ENCODE peak calls at places on chromosomes 3 and 15, in seven cellular contexts. One of them, this sample, is unnamed.

GRCh38 chr3:131903988-131904415 is 130.8 kb downstream of the CPNE4 start:
- DNase-seq in central memory CD8-positive, alpha-beta T cell: no peak
- DNase-seq in erythroblast: no peak
- DNase-seq in activated effector memory CD4-positive, alpha-beta T cell treated with anti-CD3 and anti-CD28 coated beads, Interleukin-2, amount 50 U/mL, for 16 hours: no peak
- DNase-seq in T-helper 2 cell treated with Interferon-gamma antibody and Interleukin-4, amounts not matched to agents 5 μg/mL and 100 μg/mL, for 36 hours: no peak
- DNase-seq in AG04450: peak
- DNase-seq in suprapubic skin: no peak
- DNase-seq in this sample: peak

GRCh38 chr3:14435175-14436011 is 33.0 kb downstream of the SLC6A6 start:
- DNase-seq in central memory CD8-positive, alpha-beta T cell: no peak
- DNase-seq in erythroblast: no peak
- DNase-seq in activated effector memory CD4-positive, alpha-beta T cell treated with anti-CD3 and anti-CD28 coated beads, Interleukin-2, amount 50 U/mL, for 16 hours: no peak
- DNase-seq in T-helper 2 cell treated with Interferon-gamma antibody and Interleukin-4, amounts not matched to agents 5 μg/mL and 100 μg/mL, for 36 hours: no peak
- DNase-seq in AG04450: no peak
- DNase-seq in suprapubic skin: no peak
- DNase-seq in this sample: no peak

GRCh38 chr3:14699643-14700042 is 24.7 kb downstream of the C3orf20 start:
- DNase-seq in central memory CD8-positive, alpha-beta T cell: no peak
- DNase-seq in erythroblast: no peak
- DNase-seq in activated effector memory CD4-positive, alpha-beta T cell treated with anti-CD3 and anti-CD28 coated beads, Interleukin-2, amount 50 U/mL, for 16 hours: no peak
- DNase-seq in T-helper 2 cell treated with Interferon-gamma antibody and Interleukin-4, amounts not matched to agents 5 μg/mL and 100 μg/mL, for 36 hours: no peak
- DNase-seq in AG04450: no peak
- DNase-seq in suprapubic skin: no peak
- DNase-seq in this sample: no peak

GRCh38 chr3:158644345-158644908 is at the start of gene GFM1:
- DNase-seq in central memory CD8-positive, alpha-beta T cell: peak
- DNase-seq in erythroblast: peak
- DNase-seq in activated effector memory CD4-positive, alpha-beta T cell treated with anti-CD3 and anti-CD28 coated beads, Interleukin-2, amount 50 U/mL, for 16 hours: peak
- DNase-seq in T-helper 2 cell treated with Interferon-gamma antibody and Interleukin-4, amounts not matched to agents 5 μg/mL and 100 μg/mL, for 36 hours: peak
- DNase-seq in AG04450: peak
- DNase-seq in suprapubic skin: peak
- DNase-seq in this sample: peak

GRCh38 chr3:112569265-112569664 is 7.4 kb downstream of the SLC35A5 start:
- DNase-seq in central memory CD8-positive, alpha-beta T cell: no peak
- DNase-seq in erythroblast: no peak
- DNase-seq in activated effector memory CD4-positive, alpha-beta T cell treated with anti-CD3 and anti-CD28 coated beads, Interleukin-2, amount 50 U/mL, for 16 hours: no peak
- DNase-seq in T-helper 2 cell treated with Interferon-gamma antibody and Interleukin-4, amounts not matched to agents 5 μg/mL and 100 μg/mL, for 36 hours: no peak
- DNase-seq in AG04450: no peak
- DNase-seq in suprapubic skin: no peak
- DNase-seq in this sample: no peak

GRCh38 chr3:32143849-32144757 is 37.7 kb downstream of the GPD1L start:
- DNase-seq in central memory CD8-positive, alpha-beta T cell: peak
- DNase-seq in erythroblast: peak
- DNase-seq in activated effector memory CD4-positive, alpha-beta T cell treated with anti-CD3 and anti-CD28 coated beads, Interleukin-2, amount 50 U/mL, for 16 hours: no peak
- DNase-seq in T-helper 2 cell treated with Interferon-gamma antibody and Interleukin-4, amounts not matched to agents 5 μg/mL and 100 μg/mL, for 36 hours: peak
- DNase-seq in AG04450: peak
- DNase-seq in suprapubic skin: no peak
- DNase-seq in this sample: no peak

GRCh38 chr3:139588450-139588849 is 48.9 kb upstream of the RBP1 start:
- DNase-seq in central memory CD8-positive, alpha-beta T cell: no peak
- DNase-seq in erythroblast: peak
- DNase-seq in activated effector memory CD4-positive, alpha-beta T cell treated with anti-CD3 and anti-CD28 coated beads, Interleukin-2, amount 50 U/mL, for 16 hours: no peak
- DNase-seq in T-helper 2 cell treated with Interferon-gamma antibody and Interleukin-4, amounts not matched to agents 5 μg/mL and 100 μg/mL, for 36 hours: no peak
- DNase-seq in AG04450: no peak
- DNase-seq in suprapubic skin: no peak
- DNase-seq in this sample: no peak

GRCh38 chr3:149506540-149506939 is 32.0 kb downstream of the TM4SF4 start:
- DNase-seq in central memory CD8-positive, alpha-beta T cell: no peak
- DNase-seq in erythroblast: no peak
- DNase-seq in activated effector memory CD4-positive, alpha-beta T cell treated with anti-CD3 and anti-CD28 coated beads, Interleukin-2, amount 50 U/mL, for 16 hours: no peak
- DNase-seq in T-helper 2 cell treated with Interferon-gamma antibody and Interleukin-4, amounts not matched to agents 5 μg/mL and 100 μg/mL, for 36 hours: no peak
- DNase-seq in AG04450: no peak
- DNase-seq in suprapubic skin: no peak
- DNase-seq in this sample: no peak

GRCh38 chr3:13884851-13885703 is 5.2 kb upstream of the WNT7A start:
- DNase-seq in central memory CD8-positive, alpha-beta T cell: peak
- DNase-seq in erythroblast: peak
- DNase-seq in activated effector memory CD4-positive, alpha-beta T cell treated with anti-CD3 and anti-CD28 coated beads, Interleukin-2, amount 50 U/mL, for 16 hours: peak
- DNase-seq in T-helper 2 cell treated with Interferon-gamma antibody and Interleukin-4, amounts not matched to agents 5 μg/mL and 100 μg/mL, for 36 hours: no peak
- DNase-seq in AG04450: no peak
- DNase-seq in suprapubic skin: no peak
- DNase-seq in this sample: no peak

GRCh38 chr15:55993804-55994539 is 560 bp upstream of the NEDD4 start:
- DNase-seq in central memory CD8-positive, alpha-beta T cell: no peak
- DNase-seq in erythroblast: no peak
- DNase-seq in activated effector memory CD4-positive, alpha-beta T cell treated with anti-CD3 and anti-CD28 coated beads, Interleukin-2, amount 50 U/mL, for 16 hours: no peak
- DNase-seq in T-helper 2 cell treated with Interferon-gamma antibody and Interleukin-4, amounts not matched to agents 5 μg/mL and 100 μg/mL, for 36 hours: no peak
- DNase-seq in AG04450: peak
- DNase-seq in suprapubic skin: no peak
- DNase-seq in this sample: peak

GRCh38 chr3:153172796-153173757 is 11.1 kb downstream of the RAP2B start:
- DNase-seq in central memory CD8-positive, alpha-beta T cell: no peak
- DNase-seq in erythroblast: no peak
- DNase-seq in activated effector memory CD4-positive, alpha-beta T cell treated with anti-CD3 and anti-CD28 coated beads, Interleukin-2, amount 50 U/mL, for 16 hours: no peak
- DNase-seq in T-helper 2 cell treated with Interferon-gamma antibody and Interleukin-4, amounts not matched to agents 5 μg/mL and 100 μg/mL, for 36 hours: no peak
- DNase-seq in AG04450: no peak
- DNase-seq in suprapubic skin: no peak
- DNase-seq in this sample: no peak

GRCh38 chr15:68699881-68700394 is 120.8 kb downstream of the ANP32A start:
- DNase-seq in central memory CD8-positive, alpha-beta T cell: no peak
- DNase-seq in erythroblast: no peak
- DNase-seq in activated effector memory CD4-positive, alpha-beta T cell treated with anti-CD3 and anti-CD28 coated beads, Interleukin-2, amount 50 U/mL, for 16 hours: no peak
- DNase-seq in T-helper 2 cell treated with Interferon-gamma antibody and Interleukin-4, amounts not matched to agents 5 μg/mL and 100 μg/mL, for 36 hours: no peak
- DNase-seq in AG04450: no peak
- DNase-seq in suprapubic skin: no peak
- DNase-seq in this sample: no peak

GRCh38 chr3:178146406-178146831 is 389.8 kb upstream of the KCNMB2 start:
- DNase-seq in central memory CD8-positive, alpha-beta T cell: no peak
- DNase-seq in erythroblast: no peak
- DNase-seq in activated effector memory CD4-positive, alpha-beta T cell treated with anti-CD3 and anti-CD28 coated beads, Interleukin-2, amount 50 U/mL, for 16 hours: no peak
- DNase-seq in T-helper 2 cell treated with Interferon-gamma antibody and Interleukin-4, amounts not matched to agents 5 μg/mL and 100 μg/mL, for 36 hours: no peak
- DNase-seq in AG04450: no peak
- DNase-seq in suprapubic skin: no peak
- DNase-seq in this sample: no peak

GRCh38 chr15:69983696-69984265 is 113.9 kb downstream of the TLE3 start:
- DNase-seq in central memory CD8-positive, alpha-beta T cell: no peak
- DNase-seq in erythroblast: no peak
- DNase-seq in activated effector memory CD4-positive, alpha-beta T cell treated with anti-CD3 and anti-CD28 coated beads, Interleukin-2, amount 50 U/mL, for 16 hours: no peak
- DNase-seq in T-helper 2 cell treated with Interferon-gamma antibody and Interleukin-4, amounts not matched to agents 5 μg/mL and 100 μg/mL, for 36 hours: no peak
- DNase-seq in AG04450: no peak
- DNase-seq in suprapubic skin: no peak
- DNase-seq in this sample: no peak

GRCh38 chr3:132079150-132079549 is 44.3 kb upstream of the CPNE4 start:
- DNase-seq in central memory CD8-positive, alpha-beta T cell: no peak
- DNase-seq in erythroblast: no peak
- DNase-seq in activated effector memory CD4-positive, alpha-beta T cell treated with anti-CD3 and anti-CD28 coated beads, Interleukin-2, amount 50 U/mL, for 16 hours: no peak
- DNase-seq in T-helper 2 cell treated with Interferon-gamma antibody and Interleukin-4, amounts not matched to agents 5 μg/mL and 100 μg/mL, for 36 hours: no peak
- DNase-seq in AG04450: no peak
- DNase-seq in suprapubic skin: no peak
- DNase-seq in this sample: no peak

GRCh38 chr3:143207338-143207961 is 87.9 kb downstream of the CHST2 start:
- DNase-seq in central memory CD8-positive, alpha-beta T cell: no peak
- DNase-seq in erythroblast: peak
- DNase-seq in activated effector memory CD4-positive, alpha-beta T cell treated with anti-CD3 and anti-CD28 coated beads, Interleukin-2, amount 50 U/mL, for 16 hours: no peak
- DNase-seq in T-helper 2 cell treated with Interferon-gamma antibody and Interleukin-4, amounts not matched to agents 5 μg/mL and 100 μg/mL, for 36 hours: peak
- DNase-seq in AG04450: peak
- DNase-seq in suprapubic skin: no peak
- DNase-seq in this sample: no peak

GRCh38 chr3:152185941-152186630 is 82.6 kb upstream of the MBNL1 start:
- DNase-seq in central memory CD8-positive, alpha-beta T cell: no peak
- DNase-seq in erythroblast: no peak
- DNase-seq in activated effector memory CD4-positive, alpha-beta T cell treated with anti-CD3 and anti-CD28 coated beads, Interleukin-2, amount 50 U/mL, for 16 hours: no peak
- DNase-seq in T-helper 2 cell treated with Interferon-gamma antibody and Interleukin-4, amounts not matched to agents 5 μg/mL and 100 μg/mL, for 36 hours: no peak
- DNase-seq in AG04450: no peak
- DNase-seq in suprapubic skin: no peak
- DNase-seq in this sample: no peak

GRCh38 chr3:120198305-120198878 is 86.6 kb downstream of the GPR156 start:
- DNase-seq in central memory CD8-positive, alpha-beta T cell: no peak
- DNase-seq in erythroblast: peak
- DNase-seq in activated effector memory CD4-positive, alpha-beta T cell treated with anti-CD3 and anti-CD28 coated beads, Interleukin-2, amount 50 U/mL, for 16 hours: no peak
- DNase-seq in T-helper 2 cell treated with Interferon-gamma antibody and Interleukin-4, amounts not matched to agents 5 μg/mL and 100 μg/mL, for 36 hours: no peak
- DNase-seq in AG04450: no peak
- DNase-seq in suprapubic skin: no peak
- DNase-seq in this sample: no peak

GRCh38 chr3:195697582-195698324 is 23.0 kb upstream of the MUC20 start:
- DNase-seq in central memory CD8-positive, alpha-beta T cell: no peak
- DNase-seq in erythroblast: no peak
- DNase-seq in activated effector memory CD4-positive, alpha-beta T cell treated with anti-CD3 and anti-CD28 coated beads, Interleukin-2, amount 50 U/mL, for 16 hours: peak
- DNase-seq in T-helper 2 cell treated with Interferon-gamma antibody and Interleukin-4, amounts not matched to agents 5 μg/mL and 100 μg/mL, for 36 hours: no peak
- DNase-seq in AG04450: peak
- DNase-seq in suprapubic skin: no peak
- DNase-seq in this sample: no peak

GRCh38 chr3:30324587-30324986 is 281.8 kb upstream of the TGFBR2 start:
- DNase-seq in central memory CD8-positive, alpha-beta T cell: no peak
- DNase-seq in erythroblast: no peak
- DNase-seq in activated effector memory CD4-positive, alpha-beta T cell treated with anti-CD3 and anti-CD28 coated beads, Interleukin-2, amount 50 U/mL, for 16 hours: no peak
- DNase-seq in T-helper 2 cell treated with Interferon-gamma antibody and Interleukin-4, amounts not matched to agents 5 μg/mL and 100 μg/mL, for 36 hours: no peak
- DNase-seq in AG04450: no peak
- DNase-seq in suprapubic skin: no peak
- DNase-seq in this sample: no peak

GRCh38 chr15:44450172-44450571 is 22.7 kb downstream of the CTDSPL2 start:
- DNase-seq in central memory CD8-positive, alpha-beta T cell: no peak
- DNase-seq in erythroblast: no peak
- DNase-seq in activated effector memory CD4-positive, alpha-beta T cell treated with anti-CD3 and anti-CD28 coated beads, Interleukin-2, amount 50 U/mL, for 16 hours: no peak
- DNase-seq in T-helper 2 cell treated with Interferon-gamma antibody and Interleukin-4, amounts not matched to agents 5 μg/mL and 100 μg/mL, for 36 hours: no peak
- DNase-seq in AG04450: no peak
- DNase-seq in suprapubic skin: no peak
- DNase-seq in this sample: no peak

GRCh38 chr3:58404396-58404795 is 29.2 kb downstream of the PDHB start:
- DNase-seq in central memory CD8-positive, alpha-beta T cell: no peak
- DNase-seq in erythroblast: no peak
- DNase-seq in activated effector memory CD4-positive, alpha-beta T cell treated with anti-CD3 and anti-CD28 coated beads, Interleukin-2, amount 50 U/mL, for 16 hours: no peak
- DNase-seq in T-helper 2 cell treated with Interferon-gamma antibody and Interleukin-4, amounts not matched to agents 5 μg/mL and 100 μg/mL, for 36 hours: no peak
- DNase-seq in AG04450: no peak
- DNase-seq in suprapubic skin: no peak
- DNase-seq in this sample: no peak

GRCh38 chr3:173993299-173993698 is 595.8 kb downstream of the NLGN1 start:
- DNase-seq in central memory CD8-positive, alpha-beta T cell: no peak
- DNase-seq in erythroblast: no peak
- DNase-seq in activated effector memory CD4-positive, alpha-beta T cell treated with anti-CD3 and anti-CD28 coated beads, Interleukin-2, amount 50 U/mL, for 16 hours: no peak
- DNase-seq in T-helper 2 cell treated with Interferon-gamma antibody and Interleukin-4, amounts not matched to agents 5 μg/mL and 100 μg/mL, for 36 hours: no peak
- DNase-seq in AG04450: no peak
- DNase-seq in suprapubic skin: no peak
- DNase-seq in this sample: no peak

GRCh38 chr15:31344824-31345605 is 18.4 kb downstream of the KLF13 start:
- DNase-seq in central memory CD8-positive, alpha-beta T cell: no peak
- DNase-seq in erythroblast: peak
- DNase-seq in activated effector memory CD4-positive, alpha-beta T cell treated with anti-CD3 and anti-CD28 coated beads, Interleukin-2, amount 50 U/mL, for 16 hours: peak
- DNase-seq in T-helper 2 cell treated with Interferon-gamma antibody and Interleukin-4, amounts not matched to agents 5 μg/mL and 100 μg/mL, for 36 hours: no peak
- DNase-seq in AG04450: no peak
- DNase-seq in suprapubic skin: peak
- DNase-seq in this sample: peak